ENCODE peak calls at places on chromosome 5, in six cellular contexts. W is ovary, T is mesenteric fat pad, B is EL, Q is B cell, D is dorsolateral prefrontal cortex. K is an unnamed sample.

GRCh38 chr5:95731571-95732554 is 727 bp downstream of the RHOBTB3 start:
- DNase-seq in B (peak; percentile 59), Q (peak; percentile 48), D (peak; percentile 54), W (peak; percentile 65), T (no peak), K (peak; percentile 5)

GRCh38 chr5:35285011-35285410 is 54.7 kb upstream of the PRLR start:
- DNase-seq in Q (no peak), T (no peak), D (no peak), W (no peak), B (peak; percentile 22), K (no peak)

GRCh38 chr5:35089688-35090314 is 42.1 kb upstream of the AGXT2 start:
- DNase-seq in Q (peak; percentile 63), B (peak; percentile 76), D (peak; percentile 41), W (peak; percentile 52), T (no peak), K (peak; percentile 56)

GRCh38 chr5:6644841-6645240 is 11.6 kb downstream of the SRD5A1 start:
- DNase-seq in D (no peak), Q (no peak), T (no peak), B (no peak), W (no peak), K (no peak)

GRCh38 chr5:115656404-115656803 is 30.6 kb upstream of the TMED7 start:
- DNase-seq in D (no peak), T (no peak), Q (no peak), W (no peak), B (no peak), K (no peak)

GRCh38 chr5:116379306-116379705 is 195.3 kb downstream of the SEMA6A start:
- DNase-seq in D (no peak), T (no peak), B (no peak), Q (no peak), W (no peak), K (no peak)

GRCh38 chr5:43152946-43153345 is 32.2 kb downstream of the ZNF131 start:
- DNase-seq in Q (no peak), D (no peak), W (no peak), B (peak; percentile 57), T (no peak), K (no peak)

GRCh38 chr5:99724732-99725131 is 795.9 kb upstream of the CHD1 start:
- DNase-seq in Q (no peak), W (no peak), T (no peak), B (no peak), D (no peak), K (peak; percentile 27)

GRCh38 chr5:113663879-113664278 is 150.4 kb downstream of the YTHDC2 start:
- DNase-seq in D (no peak), T (no peak), Q (peak; percentile 8), B (peak; percentile 56), W (no peak), K (no peak)

GRCh38 chr5:140118294-140118936 is 4.5 kb downstream of the PURA start:
- DNase-seq in Q (no peak), D (no peak), B (no peak), T (no peak), W (no peak), K (no peak)

GRCh38 chr5:943201-943873 is 50.7 kb downstream of the TRIP13 start:
- DNase-seq in B (no peak), Q (no peak), D (no peak), T (peak; percentile 53), W (no peak), K (peak; percentile 97)

GRCh38 chr5:142821733-142822487 is 51.7 kb downstream of the ARHGAP26 start:
- DNase-seq in Q (no peak), B (peak; percentile 89), D (no peak), W (no peak), T (no peak), K (no peak)

K was measured in NCI-H2171 treated with DMSO at 0.1 percent for 48 hours.